ENCODE peak calls at places on chromosomes 6 and 20, in nine cellular contexts. E is sigmoid colon, T is endodermal cell, X is lung, U is fibroblast of lung, V is aorta, Q is left ventricle myocardium inferior, Y is esophagus muscularis mucosa, O is heart left ventricle. K is an unnamed sample.

GRCh38 chr20:42589976-42590639 is 599.6 kb downstream of the PTPRT start:
- DNase-seq in U (no peak), V (no peak), E (no peak), O (no peak), Y (no peak), Q (no peak), T (peak; percentile 56), X (no peak), K (no peak)

GRCh38 chr20:4813076-4813838 is 91.5 kb downstream of the PRND start:
- DNase-seq in Y (no peak), Q (no peak), T (no peak), E (peak; percentile 68), O (peak; percentile 59), V (peak; percentile 65), X (no peak), U (no peak), K (no peak)

GRCh38 chr6:143732539-143732938 is 54.8 kb downstream of the PHACTR2 start:
- DNase-seq in O (no peak), X (no peak), U (no peak), Y (no peak), T (no peak), Q (no peak), V (no peak), E (no peak), K (no peak)

GRCh38 chr6:165052561-165053500 is 256.6 kb downstream of the C6orf118 start:
- DNase-seq in E (no peak), O (no peak), X (no peak), T (no peak), Q (no peak), Y (no peak), U (no peak), V (no peak), K (no peak)

GRCh38 chr20:9514461-9515210 is at the start of gene LAMP5:
- DNase-seq in U (peak; percentile 32), Y (peak; percentile 91), T (peak; percentile 92), V (no peak), X (no peak), O (no peak), E (no peak), Q (no peak), K (peak; percentile 94)

GRCh38 chr20:17598013-17598550 is 28.2 kb downstream of the DSTN start:
- DNase-seq in V (no peak), E (no peak), Y (no peak), U (no peak), X (no peak), O (no peak), T (no peak), Q (no peak), K (no peak)

GRCh38 chr6:169445661-169446581 is 192.3 kb upstream of the THBS2 start:
- DNase-seq in X (no peak), T (peak; percentile 53), Q (no peak), U (no peak), E (no peak), O (no peak), V (no peak), Y (no peak), K (no peak)

GRCh38 chr20:46501961-46502360 is 11.4 kb downstream of the ZNF334 start:
- DNase-seq in O (no peak), Q (no peak), Y (no peak), X (no peak), E (no peak), U (no peak), V (no peak), T (no peak), K (no peak)

GRCh38 chr20:35617397-35618031 is 1.9 kb downstream of the SPAG4 start:
- DNase-seq in Q (peak; percentile 58), O (peak; percentile 73), Y (no peak), X (peak; percentile 38), T (peak; percentile 88), U (peak; percentile 60), E (peak; percentile 84), V (peak; percentile 78), K (peak; percentile 79)

GRCh38 chr6:14775528-14775927 is 470.3 kb upstream of the JARID2 start:
- DNase-seq in V (no peak), T (no peak), Y (no peak), O (no peak), U (no peak), X (no peak), Q (no peak), E (no peak), K (no peak)

GRCh38 chr20:21156266-21156665 is 30.4 kb downstream of the KIZ start:
- DNase-seq in U (peak; percentile 58), O (no peak), T (no peak), Y (no peak), E (no peak), X (no peak), Q (no peak), V (no peak), K (no peak)

GRCh38 chr6:130885392-130886192 is 58.4 kb downstream of the SMLR1 start:
- DNase-seq in Q (no peak), E (peak; percentile 78), X (peak; percentile 76), U (peak; percentile 87), V (peak; percentile 57), O (peak; percentile 47), Y (no peak), T (peak; percentile 91), K (peak; percentile 82)

GRCh38 chr6:45611502-45611901 is 233.8 kb upstream of the SUPT3H start:
- DNase-seq in T (no peak), Q (no peak), X (no peak), E (no peak), U (no peak), V (no peak), O (no peak), Y (no peak), K (no peak)

GRCh38 chr6:166473886-166474596 is 91.3 kb upstream of the MPC1 start:
- DNase-seq in V (no peak), Y (no peak), T (no peak), X (no peak), Q (no peak), U (no peak), O (no peak), E (no peak), K (no peak)

GRCh38 chr20:51036226-51036625 is 13.3 kb upstream of the KCNG1 start:
- DNase-seq in O (no peak), E (no peak), Y (no peak), V (no peak), U (no peak), Q (no peak), T (no peak), X (no peak), K (no peak)

GRCh38 chr20:4666001-4666470 is 55.7 kb upstream of the PRND start:
- DNase-seq in U (peak; percentile 30), Q (no peak), E (no peak), V (peak; percentile 55), Y (no peak), O (no peak), X (no peak), T (no peak), K (no peak)

GRCh38 chr6:33192105-33192646 is at the start of gene COL11A2:
- DNase-seq in Q (no peak), V (peak; percentile 47), T (peak; percentile 71), Y (no peak), X (no peak), E (no peak), U (no peak), O (no peak), K (peak; percentile 49)

GRCh38 chr20:30506100-30506499 is 751.4 kb upstream of the DEFB115 start:
- DNase-seq in O (no peak), E (no peak), Q (no peak), Y (no peak), X (no peak), V (no peak), T (no peak), U (no peak), K (no peak)

GRCh38 chr6:150841189-150841588 is 24.3 kb upstream of the MTHFD1L start:
- DNase-seq in Q (no peak), T (no peak), V (no peak), E (no peak), X (no peak), Y (no peak), U (no peak), O (no peak), K (no peak)

GRCh38 chr6:167508919-167509852 is 184.3 kb downstream of the TTLL2 start:
- DNase-seq in Q (no peak), T (no peak), Y (no peak), E (peak; percentile 44), X (no peak), V (no peak), O (no peak), U (no peak), K (no peak)
- H3K4me1 ChIP-seq in Q (peaks cover 16% of the 10 kb centered on the region), T (no peaks in the 10 kb centered on the region), Y (no peaks in the 10 kb centered on the region), E (no peaks in the 10 kb centered on the region), X (peaks cover 16% of the 10 kb centered on the region), V (no peaks in the 10 kb centered on the region), O (no peaks in the 10 kb centered on the region), U (no peaks in the 10 kb centered on the region), K (peaks cover 11% of the 10 kb centered on the region)

GRCh38 chr6:11236351-11236750 is 3.9 kb upstream of the NEDD9 start:
- DNase-seq in Y (no peak), E (no peak), O (no peak), V (no peak), U (no peak), X (peak; percentile 61), Q (no peak), T (no peak), K (no peak)
- H3K27ac ChIP-seq in Y (no peak overlapping the region), E (no peak overlapping the region), O (no peak overlapping the region), V (peak overlapping the region; percentile 29), U (no peak overlapping the region), X (no peak overlapping the region), Q (no peak overlapping the region), T (no peak overlapping the region), K (no peak overlapping the region)

GRCh38 chr6:90484392-90484791 is 102.5 kb downstream of the MAP3K7 start:
- DNase-seq in T (peak; percentile 40), U (no peak), V (no peak), E (no peak), Y (peak; percentile 57), X (no peak), O (no peak), Q (no peak), K (no peak)

GRCh38 chr6:90483956-90484355 is 102.9 kb downstream of the MAP3K7 start:
- DNase-seq in U (no peak), Q (no peak), Y (peak; percentile 62), V (no peak), T (no peak), O (no peak), E (no peak), X (no peak), K (no peak)

GRCh38 chr6:90484903-90485302 is 102.0 kb downstream of the MAP3K7 start:
- DNase-seq in X (no peak), Q (no peak), Y (peak; percentile 79), O (no peak), U (no peak), T (peak; percentile 64), V (no peak), E (no peak), K (peak; percentile 83)

GRCh38 chr6:90485615-90486277 is 101.1 kb downstream of the MAP3K7 start:
- DNase-seq in X (no peak), Q (no peak), V (no peak), U (no peak), Y (no peak), T (no peak), O (no peak), E (no peak), K (no peak)

GRCh38 chr6:90483116-90483839 is 103.6 kb downstream of the MAP3K7 start:
- DNase-seq in U (peak; percentile 48), X (no peak), T (peak; percentile 34), Y (peak; percentile 85), Q (no peak), V (no peak), E (no peak), O (no peak), K (no peak)
- H3K4me1 ChIP-seq in U (peaks cover 4% of the 10 kb centered on the region), X (no peaks in the 10 kb centered on the region), T (peaks cover 1% of the 10 kb centered on the region), Y (peaks cover 5% of the 10 kb centered on the region), Q (peaks cover 5% of the 10 kb centered on the region), V (no peaks in the 10 kb centered on the region), E (no peaks in the 10 kb centered on the region), O (no peaks in the 10 kb centered on the region), K (peaks cover 39% of the 10 kb centered on the region)

GRCh38 chr20:34102342-34102741 is 9.7 kb downstream of the EIF2S2 start:
- DNase-seq in Q (no peak), X (no peak), O (no peak), V (no peak), U (no peak), E (no peak), T (no peak), Y (no peak), K (no peak)
- H3K27ac ChIP-seq in Q (no peak overlapping the region), X (no peak overlapping the region), O (no peak overlapping the region), V (no peak overlapping the region), U (no peak overlapping the region), E (no peak overlapping the region), T (no peak overlapping the region), Y (no peak overlapping the region), K (no peak overlapping the region)

K was measured in neural progenitor cell.